ENCODE peak calls at places on chromosomes 4 and X, in ten cellular contexts. M is mucosa of descending colon; K is ACHN; B is NCI-H345; O is naive B cell; L is lung; U is CD4-positive, alpha-beta T cell; X is COR-L47; G is body of pancreas; T is brain microvascular endothelial cell. N is an unnamed sample.

GRCh38 chr4:159487284-159487747 is 384.4 kb downstream of the RAPGEF2 start:
- DNase-seq in M (no peak), K (peak), B (peak), O (peak), L (no peak), U (no peak), X (peak), G (peak), T (peak), N (peak)

GRCh38 chrX:11427082-11428033 is 134.1 kb downstream of the AMELX start:
- DNase-seq in M (peak), K (no peak), B (no peak), O (peak), L (no peak), U (no peak), X (no peak), G (peak), T (no peak), N (no peak)

GRCh38 chrX:40434947-40435346 is 145.8 kb upstream of the ATP6AP2 start:
- DNase-seq in M (no peak), K (no peak), B (no peak), O (no peak), L (no peak), U (no peak), X (no peak), G (no peak), T (no peak), N (peak)

GRCh38 chr4:181688416-181688815 is 554.8 kb upstream of the TENM3 start:
- DNase-seq in M (no peak), K (no peak), B (no peak), O (no peak), L (no peak), U (no peak), X (no peak), G (no peak), T (peak), N (no peak)

GRCh38 chrX:2311483-2311882 is 189.3 kb downstream of the DHRSX start:
- DNase-seq in M (no peak), K (no peak), B (no peak), O (no peak), L (no peak), U (no peak), X (no peak), G (no peak), T (no peak), N (no peak)

GRCh38 chr4:95045429-95045828 is 287.7 kb downstream of the BMPR1B start:
- DNase-seq in M (no peak), K (no peak), B (no peak), O (no peak), L (no peak), U (no peak), X (no peak), G (no peak), T (no peak), N (no peak)

GRCh38 chrX:12080265-12080664 is 58.0 kb upstream of the FRMPD4 start:
- DNase-seq in M (no peak), K (peak), B (peak), O (peak), L (no peak), U (no peak), X (peak), G (no peak), T (peak), N (peak)

GRCh38 chr4:182192511-182193181 is 50.6 kb upstream of the TENM3 start:
- DNase-seq in M (no peak), K (no peak), B (no peak), O (no peak), L (no peak), U (no peak), X (no peak), G (no peak), T (no peak), N (no peak)

GRCh38 chrX:155966876-155967275 is 30.6 kb upstream of the IL9R start:
- DNase-seq in M (no peak), K (peak), B (peak), O (peak), L (no peak), U (no peak), X (peak), G (no peak), T (no peak), N (peak)

GRCh38 chrX:20527458-20528099 is 260.9 kb upstream of the RPS6KA3 start:
- DNase-seq in M (no peak), K (peak), B (peak), O (peak), L (no peak), U (no peak), X (peak), G (no peak), T (no peak), N (no peak)

GRCh38 chrX:94942603-94943002 is 1268.6 kb downstream of the FAM133A start:
- DNase-seq in M (no peak), K (no peak), B (no peak), O (no peak), L (no peak), U (no peak), X (no peak), G (no peak), T (no peak), N (no peak)

GRCh38 chrX:17278961-17279360 is 96.0 kb upstream of the NHS start:
- DNase-seq in M (no peak), K (no peak), B (no peak), O (no peak), L (no peak), U (no peak), X (no peak), G (no peak), T (no peak), N (no peak)

GRCh38 chrX:118652717-118653116 is 74.7 kb upstream of the IL13RA1 start:
- DNase-seq in M (no peak), K (no peak), B (no peak), O (no peak), L (no peak), U (no peak), X (no peak), G (no peak), T (peak), N (no peak)

GRCh38 chrX:37627602-37628001 is 56.1 kb downstream of the LANCL3 start:
- DNase-seq in M (peak), K (no peak), B (no peak), O (no peak), L (no peak), U (no peak), X (no peak), G (peak), T (no peak), N (no peak)

GRCh38 chrX:118548831-118549230 is 53.2 kb downstream of the DOCK11 start:
- DNase-seq in M (no peak), K (no peak), B (no peak), O (no peak), L (no peak), U (no peak), X (no peak), G (no peak), T (no peak), N (no peak)

GRCh38 chrX:148380107-148380506 is 120.3 kb upstream of the AFF2 start:
- DNase-seq in M (no peak), K (no peak), B (no peak), O (no peak), L (no peak), U (no peak), X (no peak), G (no peak), T (no peak), N (no peak)

GRCh38 chr4:164807611-164808010 is 53.7 kb downstream of the SMIM31 start:
- DNase-seq in M (no peak), K (peak), B (no peak), O (no peak), L (peak), U (no peak), X (no peak), G (no peak), T (peak), N (no peak)

GRCh38 chrX:17535229-17535628 is 160.2 kb downstream of the NHS start:
- DNase-seq in M (no peak), K (peak), B (no peak), O (no peak), L (no peak), U (no peak), X (peak), G (peak), T (no peak), N (no peak)

GRCh38 chrX:149497626-149498025 is 7.5 kb downstream of the IDS start:
- DNase-seq in M (no peak), K (peak), B (no peak), O (no peak), L (no peak), U (no peak), X (no peak), G (no peak), T (peak), N (no peak)

GRCh38 chr4:101169044-101170014 is 178.0 kb downstream of the PPP3CA start:
- DNase-seq in M (peak), K (peak), B (peak), O (peak), L (peak), U (peak), X (peak), G (peak), T (peak), N (peak)

GRCh38 chr4:74158561-74159396 is 861 bp downstream of the MTHFD2L start:
- DNase-seq in M (no peak), K (peak), B (no peak), O (no peak), L (no peak), U (no peak), X (no peak), G (no peak), T (no peak), N (no peak)

GRCh38 chr4:75723117-75723801 is 1.1 kb upstream of the USO1 start:
- DNase-seq in M (no peak), K (peak), B (no peak), O (no peak), L (no peak), U (no peak), X (peak), G (peak), T (peak), N (no peak)

GRCh38 chr4:105179539-105180401 is 33.1 kb downstream of the TET2 start:
- DNase-seq in M (no peak), K (peak), B (no peak), O (no peak), L (no peak), U (no peak), X (no peak), G (no peak), T (peak), N (no peak)

GRCh38 chrX:138034136-138034535 is 468.2 kb downstream of the ZIC3 start:
- DNase-seq in M (no peak), K (no peak), B (no peak), O (no peak), L (no peak), U (no peak), X (no peak), G (no peak), T (no peak), N (peak)

GRCh38 chr4:40908702-40909362 is 159.1 kb downstream of the NSUN7 start:
- DNase-seq in M (peak), K (peak), B (peak), O (peak), L (peak), U (peak), X (peak), G (peak), T (peak), N (peak)

GRCh38 chr4:15303052-15303641 is 124.7 kb upstream of the C1QTNF7 start:
- DNase-seq in M (no peak), K (no peak), B (no peak), O (no peak), L (no peak), U (no peak), X (no peak), G (no peak), T (peak), N (no peak)

GRCh38 chr4:185928761-185929455 is 116.9 kb upstream of the SORBS2 start:
- DNase-seq in M (no peak), K (no peak), B (no peak), O (no peak), L (no peak), U (no peak), X (no peak), G (no peak), T (no peak), N (no peak)

GRCh38 chr4:59553063-59553738 is 1646.9 kb upstream of the ADGRL3 start:
- DNase-seq in M (no peak), K (peak), B (no peak), O (no peak), L (no peak), U (no peak), X (no peak), G (no peak), T (peak), N (no peak)

GRCh38 chr4:151331276-151332042 is 6.1 kb upstream of the SH3D19 start:
- DNase-seq in M (no peak), K (peak), B (no peak), O (no peak), L (no peak), U (no peak), X (no peak), G (no peak), T (no peak), N (no peak)